ENCODE peak calls at places on chromosome 19, in four cellular contexts. R is stimulated activated CD8-positive, alpha-beta memory T cell treated with anti-CD3 and anti-CD28 coated beads, Interleukin-7, amount 100 ng/mL, for 24 hours; M is fibroblast of lung; Z is activated CD8-positive, alpha-beta memory T cell treated with anti-CD3 and anti-CD28 coated beads, Interleukin-2, amount 50 U/mL, for 4 hours. N is an unnamed sample.

GRCh38 chr19:38724380-38724854 is 19.9 kb downstream of the CAPN12 start:
- DNase-seq in R (no peak), M (no peak), Z (no peak), N (no peak)

GRCh38 chr19:42279148-42279901 is 10.3 kb downstream of the CIC start:
- DNase-seq in R (no peak), M (no peak), Z (no peak), N (no peak)

GRCh38 chr19:29010276-29010675 is 202.7 kb downstream of the UQCRFS1 start:
- DNase-seq in R (no peak), M (no peak), Z (no peak), N (no peak)

GRCh38 chr19:10004617-10005016 is 5.7 kb downstream of the COL5A3 start:
- DNase-seq in R (no peak), M (no peak), Z (no peak), N (no peak)

GRCh38 chr19:54937926-54938325 is 9.4 kb downstream of the NLRP7 start:
- DNase-seq in R (no peak), M (no peak), Z (no peak), N (no peak)

GRCh38 chr19:17153996-17154395 is 61.2 kb upstream of the USE1 start:
- DNase-seq in R (no peak), M (no peak), Z (no peak), N (no peak)

GRCh38 chr19:38736413-38737280 is 7.6 kb downstream of the CAPN12 start:
- DNase-seq in R (peak; percentile 47), M (no peak), Z (peak; percentile 68), N (peak; percentile 81)

GRCh38 chr19:37954421-37954874 is 47.4 kb downstream of the SIPA1L3 start:
- DNase-seq in R (no peak), M (no peak), Z (no peak), N (no peak)

GRCh38 chr19:38839816-38840582 is 8.4 kb upstream of the ECH1 start:
- DNase-seq in R (no peak), M (no peak), Z (no peak), N (no peak)

GRCh38 chr19:45641274-45642105 is 2.3 kb upstream of the EML2 start:
- DNase-seq in R (peak; percentile 72), M (peak; percentile 62), Z (peak; percentile 59), N (peak; percentile 97)

GRCh38 chr19:11164278-11164677 is 8.7 kb upstream of the SPC24 start:
- DNase-seq in R (no peak), M (no peak), Z (no peak), N (no peak)

GRCh38 chr19:41699968-41700323 is 8.5 kb upstream of the CEACAM5 start:
- DNase-seq in R (no peak), M (no peak), Z (no peak), N (peak; percentile 32)

GRCh38 chr19:51086153-51086850 is 3.6 kb upstream of the KLK14 start:
- DNase-seq in R (no peak), M (no peak), Z (no peak), N (no peak)

GRCh38 chr19:2329162-2329505 is 650 bp downstream of the SPPL2B start:
- DNase-seq in R (no peak), M (no peak), Z (no peak), N (no peak)

GRCh38 chr19:34096020-34096915 is 76.0 kb upstream of the LSM14A start:
- DNase-seq in R (no peak), M (peak; percentile 65), Z (no peak), N (no peak)

GRCh38 chr19:37594982-37595382 is 306 bp downstream of the ZNF540 start:
- DNase-seq in R (peak; percentile 26), M (no peak), Z (peak; percentile 53), N (no peak)

GRCh38 chr19:40539070-40539469 is 37.6 kb upstream of the SHKBP1 start:
- DNase-seq in R (no peak), M (no peak), Z (no peak), N (no peak)

GRCh38 chr19:4697304-4697703 is 26.3 kb downstream of the DPP9 start:
- DNase-seq in R (no peak), M (no peak), Z (no peak), N (no peak)

GRCh38 chr19:13847900-13848677 is 28.8 kb upstream of the NANOS3 start:
- DNase-seq in R (no peak), M (no peak), Z (no peak), N (no peak)

GRCh38 chr19:38877781-38878574 is at the start of gene RINL:
- DNase-seq in R (no peak), M (no peak), Z (peak; percentile 66), N (peak; percentile 56)

GRCh38 chr19:6736169-6736916 is 1.0 kb downstream of the GPR108 start:
- DNase-seq in R (no peak), M (peak; percentile 89), Z (peak; percentile 62), N (peak; percentile 97)

GRCh38 chr19:56091751-56092546 is 29.1 kb downstream of the ZNF787 start:
- DNase-seq in R (no peak), M (no peak), Z (no peak), N (no peak)

GRCh38 chr19:11138659-11139526 is 16.7 kb downstream of the SPC24 start:
- DNase-seq in R (no peak), M (peak; percentile 83), Z (no peak), N (peak; percentile 96)

GRCh38 chr19:9782282-9782681 is 13.7 kb upstream of the ZNF846 start:
- DNase-seq in R (no peak), M (no peak), Z (no peak), N (no peak)

GRCh38 chr19:41845001-41845050 is at the start of gene DMRTC2:
- DNase-seq in R (no peak), M (no peak), Z (no peak), N (no peak)

GRCh38 chr19:17337675-17338439 is 504 bp downstream of the GTPBP3 start:
- DNase-seq in R (peak; percentile 17), M (no peak), Z (peak; percentile 38), N (no peak)

GRCh38 chr19:46111376-46111775 is 13.1 kb downstream of the IGFL3 start:
- DNase-seq in R (no peak), M (no peak), Z (no peak), N (no peak)

GRCh38 chr19:5122671-5123409 is 153.9 kb downstream of the KDM4B start:
- DNase-seq in R (no peak), M (no peak), Z (no peak), N (no peak)

GRCh38 chr19:2110822-2111221 is 14.1 kb downstream of the IZUMO4 start:
- DNase-seq in R (no peak), M (no peak), Z (no peak), N (no peak)

GRCh38 chr19:13887529-13887928 is 10.6 kb downstream of the NANOS3 start:
- DNase-seq in R (no peak), M (no peak), Z (no peak), N (no peak)

GRCh38 chr19:12833418-12833746 is 997 bp downstream of the RTBDN start:
- DNase-seq in R (no peak), M (no peak), Z (no peak), N (no peak)

GRCh38 chr19:19485161-19485997 is 30.0 kb downstream of the TSSK6 start:
- DNase-seq in R (no peak), M (peak; percentile 60), Z (no peak), N (peak; percentile 87)

GRCh38 chr19:29216021-29216420 is 3.1 kb upstream of the UQCRFS1 start:
- DNase-seq in R (no peak), M (no peak), Z (no peak), N (peak; percentile 47)

GRCh38 chr19:31506102-31506501 is 156.9 kb upstream of the TSHZ3 start:
- DNase-seq in R (no peak), M (no peak), Z (no peak), N (no peak)

GRCh38 chr19:6925801-6926751 is 38.7 kb downstream of the ADGRE1 start:
- DNase-seq in R (no peak), M (no peak), Z (no peak), N (no peak)

GRCh38 chr19:42246143-42246868 is 3.9 kb upstream of the GSK3A start:
- DNase-seq in R (no peak), M (peak; percentile 81), Z (no peak), N (peak; percentile 82)

GRCh38 chr19:33241530-33242101 is 16.0 kb upstream of the SLC7A10 start:
- DNase-seq in R (no peak), M (no peak), Z (peak; percentile 38), N (no peak)

GRCh38 chr19:1811472-1811894 is 593 bp downstream of the ATP8B3 start:
- DNase-seq in R (peak; percentile 11), M (peak; percentile 16), Z (peak; percentile 64), N (peak; percentile 82)

GRCh38 chr19:13366529-13367143 is 139.6 kb downstream of the CACNA1A start:
- DNase-seq in R (no peak), M (peak; percentile 31), Z (no peak), N (no peak)

GRCh38 chr19:42270346-42271044 is 1.4 kb downstream of the CIC start:
- DNase-seq in R (no peak), M (peak; percentile 61), Z (peak; percentile 50), N (no peak)

N was measured in islet precursor cell.